ENCODE peak calls at places on chromosome 1, in four cellular contexts. One of them, this sample, is unnamed.

GRCh38 chr1:215243275-215244054 is 160.9 kb downstream of the KCNK2 start:
- DNase-seq in K562: no peak
- DNase-seq in HCT116: no peak
- DNase-seq in prostate gland: no peak
- DNase-seq in this sample: no peak

GRCh38 chr1:184270556-184270955 is 116.3 kb upstream of the C1orf21 start:
- DNase-seq in K562: no peak
- DNase-seq in HCT116: no peak
- DNase-seq in prostate gland: no peak
- DNase-seq in this sample: no peak

GRCh38 chr1:38839363-38839762 is 20.2 kb downstream of the RRAGC start:
- DNase-seq in K562: no peak
- DNase-seq in HCT116: no peak
- DNase-seq in prostate gland: no peak
- DNase-seq in this sample: no peak

GRCh38 chr1:31799895-31800676 is 15.7 kb downstream of the SPOCD1 start:
- DNase-seq in K562: no peak
- DNase-seq in HCT116: no peak
- DNase-seq in prostate gland: no peak
- DNase-seq in this sample: no peak

GRCh38 chr1:243568793-243569192 is 281.2 kb downstream of the AKT3 start:
- DNase-seq in K562: no peak
- DNase-seq in HCT116: no peak
- DNase-seq in prostate gland: no peak
- DNase-seq in this sample: no peak

GRCh38 chr1:17875882-17876280 is 120.7 kb downstream of the ACTL8 start:
- DNase-seq in K562: no peak
- DNase-seq in HCT116: no peak
- DNase-seq in prostate gland: no peak
- DNase-seq in this sample: no peak

GRCh38 chr1:231188072-231188471 is 26.2 kb downstream of the TRIM67 start:
- DNase-seq in K562: no peak
- DNase-seq in HCT116: no peak
- DNase-seq in prostate gland: no peak
- DNase-seq in this sample: no peak

GRCh38 chr1:245956225-245956624 is 550.9 kb downstream of the SMYD3 start:
- DNase-seq in K562: peak; percentile 34
- DNase-seq in HCT116: no peak
- DNase-seq in prostate gland: no peak
- DNase-seq in this sample: no peak

GRCh38 chr1:63122051-63122450 is 200.3 kb upstream of the FOXD3 start:
- DNase-seq in K562: peak; percentile 18
- DNase-seq in HCT116: no peak
- DNase-seq in prostate gland: no peak
- DNase-seq in this sample: no peak

GRCh38 chr1:70486676-70487470 is 75.8 kb downstream of the CTH start:
- DNase-seq in K562: no peak
- DNase-seq in HCT116: no peak
- DNase-seq in prostate gland: no peak
- DNase-seq in this sample: no peak

GRCh38 chr1:193105821-193106177 is 585 bp upstream of the GLRX2 start:
- DNase-seq in K562: no peak
- DNase-seq in HCT116: no peak
- DNase-seq in prostate gland: no peak
- DNase-seq in this sample: no peak

GRCh38 chr1:17232759-17233661 is 15.9 kb upstream of the PADI3 start:
- DNase-seq in K562: no peak
- DNase-seq in HCT116: peak; percentile 77
- DNase-seq in prostate gland: peak; percentile 42
- DNase-seq in this sample: no peak

GRCh38 chr1:63877816-63878215 is 104.0 kb downstream of the ROR1 start:
- DNase-seq in K562: no peak
- DNase-seq in HCT116: peak; percentile 66
- DNase-seq in prostate gland: no peak
- DNase-seq in this sample: no peak

GRCh38 chr1:43367026-43367903 is 546 bp downstream of the ELOVL1 start:
- DNase-seq in K562: peak; percentile 90
- DNase-seq in HCT116: peak; percentile 46
- DNase-seq in prostate gland: peak; percentile 19
- DNase-seq in this sample: peak; percentile 76

GRCh38 chr1:63752176-63752575 is 21.6 kb upstream of the ROR1 start:
- DNase-seq in K562: no peak
- DNase-seq in HCT116: no peak
- DNase-seq in prostate gland: no peak
- DNase-seq in this sample: no peak

GRCh38 chr1:165857046-165857801 is 29.8 kb downstream of the UCK2 start:
- DNase-seq in K562: no peak
- DNase-seq in HCT116: no peak
- DNase-seq in prostate gland: no peak
- DNase-seq in this sample: no peak

GRCh38 chr1:92464588-92465255 is 22.0 kb downstream of the GFI1 start:
- DNase-seq in K562: no peak
- DNase-seq in HCT116: no peak
- DNase-seq in prostate gland: no peak
- DNase-seq in this sample: no peak

GRCh38 chr1:29275435-29275834 is 39.1 kb downstream of the PTPRU start:
- DNase-seq in K562: no peak
- DNase-seq in HCT116: no peak
- DNase-seq in prostate gland: no peak
- DNase-seq in this sample: no peak

GRCh38 chr1:151839457-151840409 is at the start of gene C2CD4D:
- DNase-seq in K562: no peak
- DNase-seq in HCT116: peak; percentile 27
- DNase-seq in prostate gland: peak; percentile 79
- DNase-seq in this sample: no peak

GRCh38 chr1:9726905-9727595 is 75.5 kb downstream of the PIK3CD start:
- DNase-seq in K562: no peak
- DNase-seq in HCT116: no peak
- DNase-seq in prostate gland: no peak
- DNase-seq in this sample: no peak

GRCh38 chr1:23718482-23718881 is 24.8 kb upstream of the ELOA start:
- DNase-seq in K562: peak; percentile 57
- DNase-seq in HCT116: peak; percentile 56
- DNase-seq in prostate gland: no peak
- DNase-seq in this sample: no peak

GRCh38 chr1:94925561-94926364 is 1.1 kb downstream of the CNN3 start:
- DNase-seq in K562: no peak
- DNase-seq in HCT116: peak; percentile 72
- DNase-seq in prostate gland: peak; percentile 74
- DNase-seq in this sample: peak; percentile 10

GRCh38 chr1:181318858-181319235 is 164.5 kb upstream of the CACNA1E start:
- DNase-seq in K562: no peak
- DNase-seq in HCT116: no peak
- DNase-seq in prostate gland: no peak
- DNase-seq in this sample: no peak

GRCh38 chr1:214587165-214587564 is 15.8 kb upstream of the CENPF start:
- DNase-seq in K562: no peak
- DNase-seq in HCT116: no peak
- DNase-seq in prostate gland: no peak
- DNase-seq in this sample: no peak

GRCh38 chr1:93938461-93939145 is 29.4 kb upstream of the GCLM start:
- DNase-seq in K562: no peak
- DNase-seq in HCT116: no peak
- DNase-seq in prostate gland: peak; percentile 81
- DNase-seq in this sample: no peak

GRCh38 chr1:172845371-172845770 is 186.5 kb downstream of the FASLG start:
- DNase-seq in K562: no peak
- DNase-seq in HCT116: no peak
- DNase-seq in prostate gland: no peak
- DNase-seq in this sample: no peak

GRCh38 chr1:9696793-9697192 is 45.3 kb downstream of the PIK3CD start:
- DNase-seq in K562: no peak
- DNase-seq in HCT116: no peak
- DNase-seq in prostate gland: no peak
- DNase-seq in this sample: no peak

GRCh38 chr1:93845554-93846150 is 33.4 kb downstream of the DNTTIP2 start:
- DNase-seq in K562: peak; percentile 21
- DNase-seq in HCT116: no peak
- DNase-seq in prostate gland: no peak
- DNase-seq in this sample: no peak

GRCh38 chr1:28449904-28450303 is 55.9 kb upstream of the RCC1 start:
- DNase-seq in K562: peak; percentile 85
- DNase-seq in HCT116: no peak
- DNase-seq in prostate gland: no peak
- DNase-seq in this sample: peak; percentile 38

DNA sequence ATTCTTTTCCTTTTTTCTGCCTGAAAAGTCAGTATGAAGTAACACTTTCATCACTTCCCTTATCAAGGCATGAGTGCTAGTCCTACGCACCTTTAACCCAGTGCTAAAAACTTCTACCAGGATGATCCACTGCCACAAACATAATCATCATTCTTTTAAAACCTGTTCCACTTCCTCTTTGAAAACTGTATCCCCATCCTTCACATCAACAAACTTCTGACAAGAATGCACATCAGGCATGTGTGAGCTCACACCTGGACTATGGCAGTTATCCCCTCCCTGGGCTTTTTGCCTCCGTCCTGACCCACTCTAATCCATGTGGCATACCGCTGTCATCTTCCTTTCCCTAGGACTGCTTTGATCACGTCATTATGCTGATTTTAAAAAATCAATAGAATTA is 70.2 kb downstream of the ESRRG start:
- DNase-seq in K562: no peak
- DNase-seq in HCT116: no peak
- DNase-seq in prostate gland: no peak
- DNase-seq in this sample: no peak
- TF ChIP-seq POLR2AphosphoS5 in K562: no peak
- TF ChIP-seq POLR2AphosphoS5 in HCT116: no peak
- TF ChIP-seq POLR2AphosphoS5 in prostate gland: no peak
- TF ChIP-seq POLR2AphosphoS5 in this sample: no peak

DNA sequence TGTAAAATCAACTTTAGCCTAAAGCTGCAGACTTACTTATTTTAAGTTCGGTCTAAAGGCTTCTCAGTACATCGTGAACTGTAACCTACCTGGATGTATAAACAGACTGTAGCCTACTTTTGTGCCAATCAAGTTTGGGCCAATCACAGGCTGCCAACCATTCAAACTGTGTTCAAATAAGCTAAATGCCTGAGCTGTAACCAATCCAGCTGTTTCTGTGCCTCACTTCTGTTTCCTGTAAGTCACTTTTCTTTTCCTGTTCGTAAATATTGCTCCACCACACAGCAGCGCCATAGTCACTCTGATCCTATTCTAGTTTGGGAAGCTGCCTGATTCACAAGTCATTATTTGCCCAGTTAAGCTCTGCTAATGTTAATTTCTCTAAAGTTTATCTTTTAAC is 37.5 kb upstream of the SLAMF9 start:
- DNase-seq in K562: no peak
- DNase-seq in HCT116: no peak
- DNase-seq in prostate gland: no peak
- DNase-seq in this sample: no peak
- TF ChIP-seq POLR2A in K562: no peak
- TF ChIP-seq POLR2A in HCT116: no peak
- TF ChIP-seq POLR2A in prostate gland: no peak
- TF ChIP-seq POLR2A in this sample: no peak

GRCh38 chr1:21323091-21323490 is 32.8 kb upstream of the ECE1 start:
- DNase-seq in K562: no peak
- DNase-seq in HCT116: no peak
- DNase-seq in prostate gland: no peak
- DNase-seq in this sample: no peak

GRCh38 chr1:21322681-21323016 is 32.4 kb upstream of the ECE1 start:
- DNase-seq in K562: no peak
- DNase-seq in HCT116: no peak
- DNase-seq in prostate gland: no peak
- DNase-seq in this sample: no peak

GRCh38 chr1:21325731-21326387 is 35.6 kb upstream of the ECE1 start:
- DNase-seq in K562: no peak
- DNase-seq in HCT116: no peak
- DNase-seq in prostate gland: no peak
- DNase-seq in this sample: no peak

GRCh38 chr1:21325231-21325718 is 35.0 kb upstream of the ECE1 start:
- DNase-seq in K562: no peak
- DNase-seq in HCT116: no peak
- DNase-seq in prostate gland: no peak
- DNase-seq in this sample: no peak

DNA sequence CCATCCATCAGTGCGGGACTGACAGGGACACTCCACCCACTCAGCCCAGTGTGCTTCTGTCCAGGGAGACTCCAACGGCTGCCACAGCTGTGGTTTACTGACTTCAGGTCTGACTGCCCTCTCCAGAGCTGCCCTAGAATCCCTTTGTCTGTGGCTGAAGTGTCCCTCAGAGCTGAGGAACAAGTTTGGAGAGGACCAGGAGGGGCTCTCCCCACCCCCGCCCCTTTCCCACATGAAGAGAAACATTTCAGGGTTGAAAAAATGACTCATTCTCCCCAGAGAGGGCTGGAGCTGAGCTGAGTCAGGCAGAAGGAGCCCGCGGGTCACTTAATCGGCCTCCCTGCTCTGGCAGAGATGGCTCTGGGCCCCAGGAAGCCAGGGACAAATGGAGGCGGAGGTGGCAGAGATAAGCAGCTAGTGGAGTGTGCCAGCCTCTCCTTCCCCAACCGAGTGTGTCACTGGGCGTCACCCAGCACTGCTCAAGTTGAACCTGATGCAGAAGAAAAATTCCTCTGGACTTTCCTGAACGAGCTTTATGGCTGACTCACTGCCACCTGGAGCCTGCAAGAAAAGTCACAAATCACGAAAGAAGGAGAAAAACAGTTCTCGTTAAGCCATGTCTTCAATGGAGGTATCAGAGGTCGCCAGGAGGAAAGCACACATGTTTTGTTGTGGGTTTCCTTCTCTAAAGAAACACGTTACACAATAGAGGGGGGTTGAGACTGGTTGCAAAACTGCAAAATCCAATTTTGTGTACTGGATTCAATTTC is 34.3 kb upstream of the ECE1 start:
- DNase-seq in K562: peak; percentile 73
- DNase-seq in HCT116: peak; percentile 94
- DNase-seq in prostate gland: peak; percentile 82
- DNase-seq in this sample: peak; percentile 43
- TF ChIP-seq POLR2AphosphoS5 in K562: no peak
- TF ChIP-seq POLR2AphosphoS5 in HCT116: peak; percentile 61
- TF ChIP-seq POLR2AphosphoS5 in prostate gland: peak; percentile 70
- TF ChIP-seq POLR2AphosphoS5 in this sample: no peak

DNA sequence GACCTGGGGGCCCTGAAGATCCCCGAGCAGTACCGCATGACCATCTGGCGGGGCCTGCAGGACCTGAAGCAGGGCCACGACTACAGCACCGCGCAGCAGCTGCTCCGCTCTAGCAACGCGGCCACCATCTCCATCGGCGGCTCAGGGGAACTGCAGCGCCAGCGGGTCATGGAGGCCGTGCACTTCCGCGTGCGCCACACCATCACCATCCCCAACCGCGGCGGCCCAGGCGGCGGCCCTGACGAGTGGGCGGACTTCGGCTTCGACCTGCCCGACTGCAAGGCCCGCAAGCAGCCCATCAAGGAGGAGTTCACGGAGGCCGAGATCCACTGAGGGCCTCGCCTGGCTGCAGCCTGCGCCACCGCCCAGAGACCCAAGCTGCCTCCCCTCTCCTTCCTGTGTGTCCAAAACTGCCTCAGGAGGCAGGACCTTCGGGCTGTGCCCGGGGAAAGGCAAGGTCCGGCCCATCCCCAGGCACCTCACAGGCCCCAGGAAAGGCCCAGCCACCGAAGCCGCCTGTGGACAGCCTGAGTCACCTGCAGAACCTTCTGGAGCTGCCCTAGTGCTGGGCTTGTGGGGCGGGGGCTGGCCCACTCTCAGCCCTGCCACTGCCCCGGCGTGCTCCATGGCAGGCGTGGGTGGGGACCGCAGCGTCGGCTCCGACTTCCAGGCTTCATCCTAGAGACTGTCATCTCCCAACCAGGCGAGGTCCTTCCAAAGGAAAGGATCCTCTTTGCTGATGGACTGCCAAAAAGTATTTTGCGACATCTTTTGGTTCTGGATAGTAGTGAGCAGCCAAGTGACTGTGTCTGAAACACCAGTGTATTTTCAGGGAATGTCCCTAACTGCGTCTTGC is 19.3 kb upstream of the CCDC27 start:
- DNase-seq in K562: no peak
- DNase-seq in HCT116: no peak
- DNase-seq in prostate gland: no peak
- DNase-seq in this sample: no peak
- TF ChIP-seq POLR2A in K562: no peak
- TF ChIP-seq POLR2A in HCT116: no peak
- TF ChIP-seq POLR2A in prostate gland: no peak
- TF ChIP-seq POLR2A in this sample: no peak